ENCODE peak calls at places on chromosome 19, in four cellular contexts. I is body of pancreas, P is IMR-90, Y is ovary. F is an unnamed sample.

GRCh38 chr19:41476583-41476982 is 33.6 kb downstream of the ERICH4 start:
- DNase-seq in I (no peak), P (no peak), Y (no peak), F (no peak)

GRCh38 chr19:11422163-11423068 is 3.3 kb upstream of the RGL3 start:
- DNase-seq in Y (peak), P (no peak), I (peak), F (peak)

GRCh38 chr19:54201172-54201701 is 579 bp downstream of the RPS9 start:
- DNase-seq in I (no peak), Y (no peak), P (no peak), F (no peak)

GRCh38 chr19:55255618-55256423 is 3.0 kb downstream of the PPP6R1 start:
- DNase-seq in Y (no peak), P (peak), I (no peak), F (no peak)

GRCh38 chr19:51097166-51097736 is 11.0 kb downstream of the CTU1 start:
- DNase-seq in Y (peak), I (peak), P (peak), F (no peak)

GRCh38 chr19:10146142-10146541 is 26.4 kb upstream of the EIF3G start:
- DNase-seq in Y (no peak), P (no peak), I (no peak), F (no peak)

GRCh38 chr19:46303702-46304397 is 7.0 kb downstream of the HIF3A start:
- DNase-seq in I (peak), P (no peak), Y (peak), F (no peak)

GRCh38 chr19:33394006-33394722 is 20.7 kb downstream of the CEBPG start:
- DNase-seq in Y (peak), P (peak), I (no peak), F (peak)

GRCh38 chr19:29771708-29772415 is 39.9 kb upstream of the CCNE1 start:
- DNase-seq in I (peak), P (peak), Y (peak), F (no peak)

DNA sequence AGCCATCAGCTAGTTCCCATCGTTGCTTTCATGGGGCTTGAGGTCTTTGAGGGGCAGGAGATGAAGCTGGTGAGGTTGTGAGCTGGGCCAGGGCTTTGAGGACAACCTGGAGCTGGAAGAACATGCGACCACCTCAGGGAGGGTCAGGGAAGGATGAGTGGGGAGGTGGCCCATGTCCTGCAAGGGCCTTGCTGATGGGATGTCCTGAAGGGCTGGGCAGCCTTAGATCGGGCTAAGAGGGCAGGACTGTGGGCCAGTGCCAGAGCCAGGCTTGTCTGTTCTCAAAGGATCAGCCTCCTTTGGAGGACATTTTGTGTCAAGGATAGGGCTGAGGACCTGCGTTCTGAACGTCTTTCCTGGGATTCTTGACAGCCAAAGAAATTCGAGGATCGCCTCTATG is 10.5 kb downstream of the CYTH2 start:
- DNase-seq in Y (no peak), P (no peak), I (no peak), F (no peak)
- H3K27ac ChIP-seq in Y (peak), P (no peak), I (peak), F (peak)

GRCh38 chr19:19540707-19541515 is 2.8 kb downstream of the CILP2 start:
- DNase-seq in I (peak), Y (peak), P (no peak), F (no peak)

GRCh38 chr19:19538077-19538764 is at the start of gene CILP2:
- DNase-seq in Y (peak), P (no peak), I (peak), F (no peak)

GRCh38 chr19:19539738-19540703 is 2.0 kb downstream of the CILP2 start:
- DNase-seq in I (peak), P (peak), Y (peak), F (peak)

GRCh38 chr19:19537321-19538048 is 580 bp upstream of the CILP2 start:
- DNase-seq in P (no peak), Y (no peak), I (peak), F (no peak)

GRCh38 chr19:19538767-19539166 is 702 bp downstream of the CILP2 start:
- DNase-seq in I (no peak), P (no peak), Y (no peak), F (no peak)
- H3K4me3 ChIP-seq in I (no peak), P (no peak), Y (no peak), F (peak)

DNA sequence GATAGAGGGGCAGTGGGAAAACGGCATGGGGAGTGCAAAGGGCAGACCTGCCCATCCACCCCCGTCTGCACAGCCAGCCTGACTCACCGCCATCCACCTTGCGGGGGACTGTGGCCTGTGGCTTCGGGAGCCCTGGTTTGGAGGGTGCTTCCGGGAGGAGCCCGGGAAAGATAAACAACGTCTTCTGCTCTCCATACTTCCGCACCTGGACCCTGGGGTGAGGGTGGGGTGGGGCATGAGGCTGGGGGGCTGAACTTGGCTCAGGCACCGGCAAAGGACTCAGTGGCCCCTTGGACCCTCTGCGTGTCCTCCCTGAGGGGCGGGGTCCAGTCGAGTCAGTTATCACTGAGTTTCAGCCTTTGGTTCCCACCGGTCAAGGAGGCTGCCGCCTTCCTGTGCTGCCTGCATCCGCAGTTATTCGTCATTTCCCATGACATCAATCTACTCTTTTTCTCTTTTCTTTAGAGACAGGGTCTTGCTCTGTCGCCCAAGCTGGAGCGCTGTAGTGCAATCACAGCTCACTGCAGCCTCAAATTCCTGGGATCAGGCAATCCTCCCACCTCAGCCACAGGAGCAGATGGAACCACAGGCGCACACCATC is 3.2 kb downstream of the GPR108 start:
- DNase-seq in P (no peak), I (no peak), Y (no peak), F (no peak)
- TF ChIP-seq POLR2A in P (no peak), I (no peak), Y (no peak), F (no peak)

DNA sequence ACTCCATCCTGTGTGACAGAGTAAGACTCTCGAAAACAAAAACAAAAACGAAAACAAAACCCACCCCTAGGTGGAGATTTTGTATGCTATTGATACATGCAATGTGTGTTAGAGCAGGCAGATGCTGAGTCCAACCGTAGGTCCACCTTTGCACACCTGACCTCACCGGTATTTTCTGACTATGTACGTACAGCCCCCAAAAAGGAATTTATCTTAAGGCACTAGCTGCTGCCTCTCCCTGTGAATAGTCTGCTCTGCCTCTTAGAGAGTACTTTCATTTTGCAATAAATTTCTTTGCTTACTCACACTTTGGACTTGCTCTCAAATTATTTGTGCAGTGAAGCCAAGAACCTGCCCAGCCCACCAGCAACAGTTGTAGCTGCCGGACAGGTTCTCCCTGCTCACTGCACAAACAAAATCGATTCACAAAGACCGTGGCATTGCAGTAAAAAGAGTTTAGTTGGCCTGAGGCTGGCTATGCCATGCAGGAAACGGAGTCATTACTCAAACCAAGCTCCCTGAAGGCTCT is 8.2 kb upstream of the ZNF77 start:
- DNase-seq in I (peak), P (no peak), Y (no peak), F (no peak)
- H3K27ac ChIP-seq in I (peak), P (no peak), Y (no peak), F (no peak)

DNA sequence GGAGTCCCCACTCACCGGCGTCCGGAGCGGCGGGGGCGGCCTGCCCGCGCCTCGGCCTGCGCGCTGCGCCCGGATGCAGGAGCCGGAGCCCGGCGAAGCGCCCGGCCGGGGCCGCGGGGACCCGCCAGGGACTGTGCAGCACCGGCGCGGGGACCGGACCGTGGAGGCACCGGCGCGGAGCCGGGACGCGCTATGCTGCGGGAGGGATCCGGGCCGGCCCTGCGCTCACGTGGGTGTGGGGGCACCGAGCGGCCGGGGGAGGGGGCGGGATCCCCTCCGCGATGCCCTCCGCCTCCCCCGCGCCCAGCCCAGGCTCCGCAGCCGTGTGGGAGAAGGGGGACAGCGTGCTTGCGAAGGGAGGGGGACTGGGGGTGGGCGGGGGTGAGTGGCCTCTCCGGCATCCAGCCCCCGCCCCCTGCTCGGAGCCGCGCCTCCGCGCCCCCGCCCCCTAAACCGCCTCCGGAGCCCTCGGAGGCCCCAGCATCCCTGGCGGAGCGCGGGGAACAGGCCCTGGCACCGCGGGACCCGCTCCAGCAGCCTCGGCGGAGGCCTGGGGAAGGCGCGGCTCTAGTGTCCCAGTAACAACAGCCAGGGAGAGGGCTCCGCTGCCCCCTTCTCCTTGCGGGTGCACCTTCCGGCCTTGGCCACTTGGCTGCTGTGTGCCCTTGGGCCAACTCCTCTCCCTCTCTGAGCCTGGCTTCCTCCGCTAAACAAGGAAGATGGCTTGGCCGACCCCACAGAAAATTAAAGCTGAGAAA is at the start of gene SLC1A6:
- DNase-seq in I (peak), P (no peak), Y (no peak), F (no peak)
- H3K4me3 ChIP-seq in I (no peak), P (no peak), Y (no peak), F (no peak)

DNA sequence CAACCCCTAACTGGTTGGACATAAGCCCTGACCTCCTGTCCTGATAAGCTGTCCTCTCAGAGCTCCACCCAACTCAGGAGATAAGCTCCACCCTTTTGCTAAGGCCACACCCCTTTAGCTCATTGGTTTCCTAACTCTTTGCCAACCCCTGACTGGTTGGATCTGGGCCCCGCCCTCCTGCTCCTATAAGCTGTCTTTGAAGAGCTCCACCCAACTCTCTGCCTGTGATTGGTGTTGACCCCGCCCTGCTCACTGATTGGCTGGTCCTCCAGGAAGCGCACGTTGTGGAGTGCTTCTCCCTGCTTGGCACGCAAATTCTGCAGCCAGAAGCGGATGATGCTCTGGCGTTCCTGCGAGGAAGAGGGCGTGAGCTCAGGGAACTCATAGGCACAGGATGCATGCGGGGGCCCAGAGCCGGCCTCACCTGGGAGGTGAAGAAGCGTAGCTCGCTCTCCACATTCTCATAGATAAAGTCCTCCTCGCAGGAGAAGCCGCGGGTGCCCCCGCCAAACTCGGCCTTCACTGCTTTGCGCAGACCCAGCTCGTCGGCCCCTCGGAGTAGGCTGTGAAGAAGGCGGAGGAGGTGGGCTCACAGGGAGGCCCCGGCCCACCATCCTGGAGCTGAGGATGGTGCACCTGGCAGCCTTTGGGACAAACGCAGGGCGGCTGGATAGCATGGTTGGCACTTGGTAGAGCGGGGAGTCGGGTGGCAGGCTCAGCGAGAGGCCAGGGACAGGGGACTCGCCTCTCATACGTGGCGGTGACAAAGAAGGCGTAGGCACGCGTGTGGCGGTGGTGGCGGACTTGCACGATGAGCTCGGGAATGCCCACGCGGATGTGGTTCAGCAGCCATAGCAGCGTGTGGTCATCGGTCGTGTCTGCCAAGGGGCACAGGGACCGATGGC is 1.7 kb downstream of the ANO8 start:
- DNase-seq in P (peak), Y (no peak), I (no peak), F (no peak)
- TF ChIP-seq POLR2A in P (no peak), Y (no peak), I (no peak), F (no peak)

GRCh38 chr19:23203841-23204344 is 46.3 kb downstream of the ZNF724 start:
- DNase-seq in I (no peak), Y (no peak), P (no peak), F (no peak)
- H3K27ac ChIP-seq in I (no peak), Y (peak), P (no peak), F (peak)

DNA sequence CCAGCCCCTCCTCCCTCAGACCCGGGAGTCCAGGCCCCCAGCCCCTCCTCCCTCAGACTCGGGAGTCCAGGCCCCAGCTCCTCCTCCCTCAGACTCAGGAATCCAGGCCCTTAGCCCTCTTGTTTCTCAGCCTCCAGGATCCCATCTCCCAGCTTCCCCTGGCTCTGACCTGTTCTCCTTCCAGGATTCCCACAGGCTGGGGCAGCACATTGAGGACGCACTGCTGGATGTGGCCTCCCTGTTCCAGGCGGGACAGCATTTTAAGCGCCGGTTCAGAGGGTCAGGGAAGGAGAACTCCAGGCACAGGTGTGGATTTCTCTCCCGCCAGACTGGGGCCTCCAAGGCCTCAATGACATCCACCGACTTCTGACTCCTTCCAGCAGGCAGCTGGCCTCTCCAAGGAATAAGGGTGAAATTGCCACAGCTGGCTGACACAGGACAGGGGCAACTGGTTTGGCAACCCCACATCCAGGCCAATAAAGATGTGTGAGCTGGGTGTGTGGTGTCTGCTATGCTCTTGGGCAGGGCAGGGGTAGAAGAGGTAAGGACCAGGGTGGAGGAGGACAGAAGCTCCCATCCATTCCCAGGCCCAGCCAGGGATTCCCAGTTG is 22.4 kb downstream of the CPT1C start:
- DNase-seq in I (no peak), P (no peak), Y (no peak), F (no peak)
- H3K4me3 ChIP-seq in I (no peak), P (no peak), Y (no peak), F (no peak)

DNA sequence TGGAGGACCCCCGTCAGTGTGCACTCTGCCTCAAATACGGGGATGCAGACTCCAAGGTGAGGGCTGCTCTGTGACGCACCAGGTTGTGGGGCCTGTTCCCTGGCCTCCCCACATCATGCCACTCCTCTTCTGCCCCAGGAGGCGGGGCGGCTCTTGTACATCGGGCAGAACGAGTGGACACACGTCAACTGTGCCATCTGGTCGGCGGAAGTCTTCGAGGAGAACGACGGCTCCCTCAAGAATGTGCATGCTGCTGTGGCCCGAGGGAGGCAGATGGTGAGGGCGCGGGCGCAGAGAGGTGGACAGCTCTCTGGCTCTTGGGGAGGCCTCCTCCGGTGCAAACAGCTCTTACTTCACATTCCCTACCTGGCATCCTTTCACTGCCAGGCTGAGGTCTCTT is 11.2 kb downstream of the KMT2B start:
- DNase-seq in I (no peak), Y (no peak), P (no peak), F (no peak)
- TF ChIP-seq POLR2A in I (no peak), Y (no peak), P (no peak), F (no peak)

GRCh38 chr19:49676690-49677231 is 310 bp upstream of the PRMT1 start:
- DNase-seq in I (peak), P (peak), Y (peak), F (peak)

GRCh38 chr19:49677232-49677881 is at the start of gene PRMT1:
- DNase-seq in I (peak), P (no peak), Y (peak), F (peak)

GRCh38 chr19:49679832-49680472 is 2.9 kb downstream of the PRMT1 start:
- DNase-seq in P (no peak), Y (peak), I (no peak), F (no peak)

GRCh38 chr19:49678970-49679831 is 2.1 kb downstream of the PRMT1 start:
- DNase-seq in Y (peak), I (no peak), P (no peak), F (peak)

GRCh38 chr19:49677901-49678674 is 1.0 kb downstream of the PRMT1 start:
- DNase-seq in P (peak), I (peak), Y (peak), F (peak)
- H3K27ac ChIP-seq in P (peak), I (peak), Y (peak), F (peak)